ENCODE peak calls at places on chromosomes 6 and 20, in five cellular contexts. One of them, this sample, is unnamed.

GRCh38 chr6:47780510-47781356 is 1.1 kb upstream of the OPN5 start:
- DNase-seq in cardiac muscle cell: peak; percentile 67
- DNase-seq in WTC11: no peak
- DNase-seq in B cell: peak; percentile 26
- DNase-seq in mesothelial cell of epicardium: no peak
- DNase-seq in this sample: no peak

GRCh38 chr20:39132093-39132492 is 169.9 kb downstream of the DHX35 start:
- DNase-seq in cardiac muscle cell: no peak
- DNase-seq in WTC11: no peak
- DNase-seq in B cell: no peak
- DNase-seq in mesothelial cell of epicardium: no peak
- DNase-seq in this sample: no peak

GRCh38 chr6:7761047-7761446 is 35.1 kb downstream of the BMP6 start:
- DNase-seq in cardiac muscle cell: no peak
- DNase-seq in WTC11: no peak
- DNase-seq in B cell: no peak
- DNase-seq in mesothelial cell of epicardium: no peak
- DNase-seq in this sample: no peak

GRCh38 chr20:37837934-37838333 is 65.0 kb upstream of the VSTM2L start:
- DNase-seq in cardiac muscle cell: no peak
- DNase-seq in WTC11: no peak
- DNase-seq in B cell: no peak
- DNase-seq in mesothelial cell of epicardium: no peak
- DNase-seq in this sample: no peak

GRCh38 chr6:150203871-150204545 is 61.2 kb downstream of the PPP1R14C start:
- DNase-seq in cardiac muscle cell: no peak
- DNase-seq in WTC11: no peak
- DNase-seq in B cell: no peak
- DNase-seq in mesothelial cell of epicardium: no peak
- DNase-seq in this sample: no peak

GRCh38 chr20:37394543-37395410 is 48.8 kb downstream of the SRC start:
- DNase-seq in cardiac muscle cell: no peak
- DNase-seq in WTC11: no peak
- DNase-seq in B cell: peak; percentile 10
- DNase-seq in mesothelial cell of epicardium: no peak
- DNase-seq in this sample: no peak

GRCh38 chr6:148112851-148113319 is 229.8 kb upstream of the SASH1 start:
- DNase-seq in cardiac muscle cell: no peak
- DNase-seq in WTC11: no peak
- DNase-seq in B cell: no peak
- DNase-seq in mesothelial cell of epicardium: no peak
- DNase-seq in this sample: no peak

GRCh38 chr6:57021086-57021720 is 25.3 kb upstream of the KIAA1586 start:
- DNase-seq in cardiac muscle cell: peak; percentile 46
- DNase-seq in WTC11: no peak
- DNase-seq in B cell: peak; percentile 35
- DNase-seq in mesothelial cell of epicardium: no peak
- DNase-seq in this sample: no peak

GRCh38 chr6:130848945-130849344 is 21.7 kb downstream of the SMLR1 start:
- DNase-seq in cardiac muscle cell: no peak
- DNase-seq in WTC11: no peak
- DNase-seq in B cell: peak; percentile 17
- DNase-seq in mesothelial cell of epicardium: no peak
- DNase-seq in this sample: no peak

GRCh38 chr6:37554480-37554819 is 54.8 kb upstream of the CCDC167 start:
- DNase-seq in cardiac muscle cell: no peak
- DNase-seq in WTC11: no peak
- DNase-seq in B cell: no peak
- DNase-seq in mesothelial cell of epicardium: no peak
- DNase-seq in this sample: no peak

GRCh38 chr6:165694296-165694695 is 31.3 kb upstream of the PDE10A start:
- DNase-seq in cardiac muscle cell: no peak
- DNase-seq in WTC11: no peak
- DNase-seq in B cell: no peak
- DNase-seq in mesothelial cell of epicardium: no peak
- DNase-seq in this sample: no peak

GRCh38 chr6:31782126-31782941 is 5.2 kb upstream of the VWA7 start:
- DNase-seq in cardiac muscle cell: no peak
- DNase-seq in WTC11: no peak
- DNase-seq in B cell: peak; percentile 13
- DNase-seq in mesothelial cell of epicardium: no peak
- DNase-seq in this sample: no peak

GRCh38 chr6:151131346-151131745 is 108.4 kb upstream of the AKAP12 start:
- DNase-seq in cardiac muscle cell: no peak
- DNase-seq in WTC11: no peak
- DNase-seq in B cell: no peak
- DNase-seq in mesothelial cell of epicardium: no peak
- DNase-seq in this sample: no peak

GRCh38 chr6:167965602-167966539 is 31.6 kb upstream of the KIF25 start:
- DNase-seq in cardiac muscle cell: no peak
- DNase-seq in WTC11: no peak
- DNase-seq in B cell: no peak
- DNase-seq in mesothelial cell of epicardium: no peak
- DNase-seq in this sample: no peak

GRCh38 chr6:34858681-34859080 is 29.2 kb downstream of the TAF11 start:
- DNase-seq in cardiac muscle cell: no peak
- DNase-seq in WTC11: no peak
- DNase-seq in B cell: no peak
- DNase-seq in mesothelial cell of epicardium: no peak
- DNase-seq in this sample: no peak

GRCh38 chr6:115690854-115691253 is 369.8 kb downstream of the FRK start:
- DNase-seq in cardiac muscle cell: no peak
- DNase-seq in WTC11: no peak
- DNase-seq in B cell: no peak
- DNase-seq in mesothelial cell of epicardium: no peak
- DNase-seq in this sample: no peak

GRCh38 chr20:34644951-34645350 is 31.9 kb downstream of the PIGU start:
- DNase-seq in cardiac muscle cell: no peak
- DNase-seq in WTC11: no peak
- DNase-seq in B cell: no peak
- DNase-seq in mesothelial cell of epicardium: no peak
- DNase-seq in this sample: no peak

GRCh38 chr6:139374357-139375238 is at the start of gene CITED2:
- DNase-seq in cardiac muscle cell: peak; percentile 93
- DNase-seq in WTC11: peak; percentile 88
- DNase-seq in B cell: peak; percentile 87
- DNase-seq in mesothelial cell of epicardium: peak; percentile 81
- DNase-seq in this sample: peak; percentile 98

GRCh38 chr6:139375239-139376053 is 998 bp upstream of the CITED2 start:
- DNase-seq in cardiac muscle cell: peak; percentile 97
- DNase-seq in WTC11: peak; percentile 88
- DNase-seq in B cell: peak; percentile 79
- DNase-seq in mesothelial cell of epicardium: peak; percentile 73
- DNase-seq in this sample: peak; percentile 95

GRCh38 chr6:139378226-139378625 is 3.8 kb upstream of the CITED2 start:
- DNase-seq in cardiac muscle cell: no peak
- DNase-seq in WTC11: no peak
- DNase-seq in B cell: no peak
- DNase-seq in mesothelial cell of epicardium: no peak
- DNase-seq in this sample: no peak

GRCh38 chr6:139376054-139376355 is 1.6 kb upstream of the CITED2 start:
- DNase-seq in cardiac muscle cell: no peak
- DNase-seq in WTC11: no peak
- DNase-seq in B cell: peak; percentile 20
- DNase-seq in mesothelial cell of epicardium: no peak
- DNase-seq in this sample: no peak

GRCh38 chr6:139376604-139377218 is 2.3 kb upstream of the CITED2 start:
- DNase-seq in cardiac muscle cell: peak; percentile 50
- DNase-seq in WTC11: peak; percentile 15
- DNase-seq in B cell: no peak
- DNase-seq in mesothelial cell of epicardium: no peak
- DNase-seq in this sample: no peak
- TF ChIP-seq CTCF in cardiac muscle cell: no peak
- TF ChIP-seq CTCF in WTC11: no peak
- TF ChIP-seq CTCF in B cell: no peak
- TF ChIP-seq CTCF in mesothelial cell of epicardium: no peak
- TF ChIP-seq CTCF in this sample: peak; percentile 11

GRCh38 chr20:58109126-58109880 is 119.2 kb downstream of the ANKRD60 start:
- DNase-seq in cardiac muscle cell: no peak
- DNase-seq in WTC11: no peak
- DNase-seq in B cell: no peak
- DNase-seq in mesothelial cell of epicardium: no peak
- DNase-seq in this sample: peak; percentile 62

GRCh38 chr20:58113706-58114105 is 114.7 kb downstream of the ANKRD60 start:
- DNase-seq in cardiac muscle cell: no peak
- DNase-seq in WTC11: no peak
- DNase-seq in B cell: no peak
- DNase-seq in mesothelial cell of epicardium: no peak
- DNase-seq in this sample: peak; percentile 30

GRCh38 chr20:58109918-58110635 is 118.4 kb downstream of the ANKRD60 start:
- DNase-seq in cardiac muscle cell: no peak
- DNase-seq in WTC11: no peak
- DNase-seq in B cell: no peak
- DNase-seq in mesothelial cell of epicardium: no peak
- DNase-seq in this sample: peak; percentile 53

GRCh38 chr20:58111340-58112016 is 117.0 kb downstream of the ANKRD60 start:
- DNase-seq in cardiac muscle cell: no peak
- DNase-seq in WTC11: no peak
- DNase-seq in B cell: no peak
- DNase-seq in mesothelial cell of epicardium: no peak
- DNase-seq in this sample: peak; percentile 65

GRCh38 chr20:58112017-58112781 is 116.3 kb downstream of the ANKRD60 start:
- DNase-seq in cardiac muscle cell: no peak
- DNase-seq in WTC11: no peak
- DNase-seq in B cell: no peak
- DNase-seq in mesothelial cell of epicardium: no peak
- DNase-seq in this sample: peak; percentile 51
- TF ChIP-seq CTCF in cardiac muscle cell: no peak
- TF ChIP-seq CTCF in WTC11: no peak
- TF ChIP-seq CTCF in B cell: no peak
- TF ChIP-seq CTCF in mesothelial cell of epicardium: no peak
- TF ChIP-seq CTCF in this sample: no peak

GRCh38 chr6:3822747-3823445 is 26.3 kb upstream of the FAM50B start:
- DNase-seq in cardiac muscle cell: no peak
- DNase-seq in WTC11: no peak
- DNase-seq in B cell: no peak
- DNase-seq in mesothelial cell of epicardium: no peak
- DNase-seq in this sample: no peak

GRCh38 chr6:3825851-3826581 is 23.2 kb upstream of the FAM50B start:
- DNase-seq in cardiac muscle cell: no peak
- DNase-seq in WTC11: no peak
- DNase-seq in B cell: no peak
- DNase-seq in mesothelial cell of epicardium: peak; percentile 73
- DNase-seq in this sample: peak; percentile 97

GRCh38 chr6:3829285-3829684 is 19.9 kb upstream of the FAM50B start:
- DNase-seq in cardiac muscle cell: no peak
- DNase-seq in WTC11: no peak
- DNase-seq in B cell: no peak
- DNase-seq in mesothelial cell of epicardium: no peak
- DNase-seq in this sample: no peak

GRCh38 chr6:3823671-3824070 is 25.5 kb upstream of the FAM50B start:
- DNase-seq in cardiac muscle cell: no peak
- DNase-seq in WTC11: no peak
- DNase-seq in B cell: no peak
- DNase-seq in mesothelial cell of epicardium: no peak
- DNase-seq in this sample: no peak

DNA sequence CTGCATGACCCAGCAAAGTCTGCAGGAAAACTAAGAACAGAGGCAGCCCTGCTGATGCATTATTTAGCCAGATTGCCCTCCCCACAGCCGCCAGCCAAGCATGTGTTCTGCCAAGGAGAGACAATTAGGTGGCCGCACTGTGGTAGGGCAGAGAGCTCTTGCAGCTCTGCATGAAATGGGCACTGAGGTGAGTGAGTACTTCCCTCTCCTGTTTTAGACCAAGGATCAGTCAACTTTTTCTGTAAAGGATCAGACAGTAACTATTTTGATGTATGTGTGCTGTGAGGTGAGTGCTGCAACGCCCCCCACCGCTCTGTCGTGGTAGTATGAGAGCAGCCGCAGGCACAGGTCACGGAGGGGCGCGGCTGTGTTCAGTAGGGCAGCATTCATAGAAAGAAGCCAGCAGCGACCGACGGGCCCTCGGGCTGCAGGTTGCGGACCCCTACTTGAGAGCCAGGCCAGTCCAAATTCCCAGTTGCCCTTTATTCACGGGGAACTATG is 23.8 kb upstream of the FAM50B start:
- DNase-seq in cardiac muscle cell: no peak
- DNase-seq in WTC11: peak; percentile 75
- DNase-seq in B cell: no peak
- DNase-seq in mesothelial cell of epicardium: no peak
- DNase-seq in this sample: peak; percentile 91
- TF ChIP-seq CTCF in cardiac muscle cell: peak; percentile 56
- TF ChIP-seq CTCF in WTC11: peak; percentile 31
- TF ChIP-seq CTCF in B cell: no peak
- TF ChIP-seq CTCF in mesothelial cell of epicardium: no peak
- TF ChIP-seq CTCF in this sample: peak; percentile 75

GRCh38 chr6:25602680-25602982 is 49.4 kb upstream of the SCGN start:
- DNase-seq in cardiac muscle cell: no peak
- DNase-seq in WTC11: no peak
- DNase-seq in B cell: no peak
- DNase-seq in mesothelial cell of epicardium: no peak
- DNase-seq in this sample: no peak
- TF ChIP-seq CTCF in cardiac muscle cell: no peak
- TF ChIP-seq CTCF in WTC11: no peak
- TF ChIP-seq CTCF in B cell: peak; percentile 58
- TF ChIP-seq CTCF in mesothelial cell of epicardium: no peak
- TF ChIP-seq CTCF in this sample: peak; percentile 8

GRCh38 chr6:4879724-4880372 is 103.6 kb downstream of the CDYL start:
- DNase-seq in cardiac muscle cell: peak; percentile 8
- DNase-seq in WTC11: no peak
- DNase-seq in B cell: no peak
- DNase-seq in mesothelial cell of epicardium: no peak
- DNase-seq in this sample: no peak
- TF ChIP-seq CTCF in cardiac muscle cell: no peak
- TF ChIP-seq CTCF in WTC11: no peak
- TF ChIP-seq CTCF in B cell: no peak
- TF ChIP-seq CTCF in mesothelial cell of epicardium: no peak
- TF ChIP-seq CTCF in this sample: no peak

GRCh38 chr6:161442381-161442858 is 168.6 kb upstream of the AGPAT4 start:
- DNase-seq in cardiac muscle cell: no peak
- DNase-seq in WTC11: no peak
- DNase-seq in B cell: no peak
- DNase-seq in mesothelial cell of epicardium: no peak
- DNase-seq in this sample: no peak

GRCh38 chr6:161444966-161445799 is 171.3 kb upstream of the AGPAT4 start:
- DNase-seq in cardiac muscle cell: no peak
- DNase-seq in WTC11: no peak
- DNase-seq in B cell: no peak
- DNase-seq in mesothelial cell of epicardium: no peak
- DNase-seq in this sample: no peak

GRCh38 chr6:161443868-161444267 is 170.0 kb upstream of the AGPAT4 start:
- DNase-seq in cardiac muscle cell: no peak
- DNase-seq in WTC11: peak; percentile 59
- DNase-seq in B cell: no peak
- DNase-seq in mesothelial cell of epicardium: no peak
- DNase-seq in this sample: no peak

GRCh38 chr6:161446296-161446925 is 172.6 kb upstream of the AGPAT4 start:
- DNase-seq in cardiac muscle cell: no peak
- DNase-seq in WTC11: no peak
- DNase-seq in B cell: no peak
- DNase-seq in mesothelial cell of epicardium: no peak
- DNase-seq in this sample: no peak

GRCh38 chr6:161444464-161444863 is 170.6 kb upstream of the AGPAT4 start:
- DNase-seq in cardiac muscle cell: no peak
- DNase-seq in WTC11: peak; percentile 30
- DNase-seq in B cell: no peak
- DNase-seq in mesothelial cell of epicardium: no peak
- DNase-seq in this sample: no peak
- TF ChIP-seq CTCF in cardiac muscle cell: peak; percentile 11
- TF ChIP-seq CTCF in WTC11: no peak
- TF ChIP-seq CTCF in B cell: no peak
- TF ChIP-seq CTCF in mesothelial cell of epicardium: no peak
- TF ChIP-seq CTCF in this sample: no peak

This sample was measured in osteocyte.